ENCODE peak calls at places on chromosomes 12 and 14, in four cellular contexts. One of them, this sample, is unnamed.
A peak's percentile ranks its signal among the peaks of the same experiment; 100 is the strongest.

GRCh38 chr14:93033983-93034670 is 81.6 kb downstream of the ITPK1 start:
- DNase-seq in HCT116: no peak
- DNase-seq in H1: no peak
- DNase-seq in GM12878: no peak
- DNase-seq in this sample: peak; percentile 53

GRCh38 chr14:24817638-24818053 is 183.7 kb upstream of the GZMB start:
- DNase-seq in HCT116: no peak
- DNase-seq in H1: no peak
- DNase-seq in GM12878: no peak
- DNase-seq in this sample: no peak

GRCh38 chr14:52741865-52742264 is 11.9 kb downstream of the STYX start:
- DNase-seq in HCT116: no peak
- DNase-seq in H1: no peak
- DNase-seq in GM12878: no peak
- DNase-seq in this sample: no peak

GRCh38 chr12:25469861-25470260 is 83.2 kb downstream of the LMNTD1 start:
- DNase-seq in HCT116: no peak
- DNase-seq in H1: no peak
- DNase-seq in GM12878: no peak
- DNase-seq in this sample: no peak

GRCh38 chr14:52377940-52378339 is 63.8 kb downstream of the PTGER2 start:
- DNase-seq in HCT116: no peak
- DNase-seq in H1: peak; percentile 65
- DNase-seq in GM12878: no peak
- DNase-seq in this sample: no peak

GRCh38 chr14:105123266-105123665 is 45.3 kb downstream of the JAG2 start:
- DNase-seq in HCT116: no peak
- DNase-seq in H1: no peak
- DNase-seq in GM12878: no peak
- DNase-seq in this sample: no peak

GRCh38 chr12:32365473-32366064 is 33.8 kb upstream of the FGD4 start:
- DNase-seq in HCT116: peak; percentile 58
- DNase-seq in H1: no peak
- DNase-seq in GM12878: peak; percentile 8
- DNase-seq in this sample: peak; percentile 70

GRCh38 chr12:80156306-80156705 is 57.0 kb downstream of the OTOGL start:
- DNase-seq in HCT116: no peak
- DNase-seq in H1: no peak
- DNase-seq in GM12878: no peak
- DNase-seq in this sample: no peak

GRCh38 chr14:77007975-77008421 is 20.5 kb downstream of the IRF2BPL start:
- DNase-seq in HCT116: no peak
- DNase-seq in H1: no peak
- DNase-seq in GM12878: no peak
- DNase-seq in this sample: no peak

GRCh38 chr14:58297412-58297761 is 968 bp upstream of the ARID4A start:
- DNase-seq in HCT116: no peak
- DNase-seq in H1: no peak
- DNase-seq in GM12878: no peak
- DNase-seq in this sample: no peak

GRCh38 chr12:27973487-27973890 is 956 bp upstream of the PTHLH start:
- DNase-seq in HCT116: no peak
- DNase-seq in H1: no peak
- DNase-seq in GM12878: no peak
- DNase-seq in this sample: no peak

GRCh38 chr12:27975222-27976136 is 2.9 kb upstream of the PTHLH start:
- DNase-seq in HCT116: no peak
- DNase-seq in H1: peak; percentile 78
- DNase-seq in GM12878: no peak
- DNase-seq in this sample: peak; percentile 68

GRCh38 chr12:27972721-27973120 is at the start of gene PTHLH:
- DNase-seq in HCT116: no peak
- DNase-seq in H1: no peak
- DNase-seq in GM12878: no peak
- DNase-seq in this sample: no peak

GRCh38 chr12:27971606-27972005 is 927 bp downstream of the PTHLH start:
- DNase-seq in HCT116: no peak
- DNase-seq in H1: no peak
- DNase-seq in GM12878: no peak
- DNase-seq in this sample: no peak

GRCh38 chr12:27974735-27975221 is 2.2 kb upstream of the PTHLH start:
- DNase-seq in HCT116: no peak
- DNase-seq in H1: no peak
- DNase-seq in GM12878: no peak
- DNase-seq in this sample: no peak
- TF ChIP-seq EGR1 in HCT116: no peak
- TF ChIP-seq EGR1 in H1: no peak
- TF ChIP-seq EGR1 in GM12878: no peak
- TF ChIP-seq EGR1 in this sample: no peak

DNA sequence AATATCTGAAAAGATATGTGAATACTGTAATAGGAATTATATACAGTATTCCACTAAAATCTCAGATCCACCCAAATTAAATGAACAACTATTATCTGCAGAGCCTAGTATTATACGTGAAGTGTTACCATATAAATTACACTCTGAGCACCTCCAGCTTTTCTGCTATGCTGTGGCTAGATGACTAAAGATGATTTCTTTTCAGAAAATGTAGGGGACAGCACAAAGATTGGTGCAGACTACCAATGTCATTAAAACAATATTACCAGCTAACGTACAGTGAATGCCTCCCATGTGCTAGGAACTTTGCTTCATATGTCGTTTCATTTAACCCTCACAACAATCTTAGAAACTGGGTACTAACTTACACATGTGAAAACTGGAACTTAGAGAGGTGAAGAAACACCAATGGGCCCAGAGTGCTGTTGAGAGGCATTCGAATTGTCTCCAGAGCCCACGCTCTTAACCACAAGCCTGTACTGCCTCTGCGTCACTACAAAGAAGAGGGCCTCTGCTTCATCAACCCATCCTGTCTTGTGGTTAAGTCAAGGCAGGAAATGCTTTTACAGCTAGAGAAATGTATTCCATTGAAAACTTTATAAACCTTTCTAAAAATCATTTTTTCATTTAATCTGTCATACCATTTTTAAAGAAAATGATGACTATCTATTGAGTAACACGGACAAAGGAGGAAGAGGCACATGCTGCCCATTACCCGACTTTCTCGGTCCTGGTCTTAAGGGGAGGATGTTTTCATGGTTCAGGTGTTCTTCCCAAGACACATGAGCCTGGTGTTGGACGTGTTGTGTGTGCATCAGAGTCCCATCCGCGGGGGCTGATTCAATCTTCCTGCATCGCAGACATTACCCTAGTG is 1.3 kb downstream of the GPR65 start:
- DNase-seq in HCT116: no peak
- DNase-seq in H1: no peak
- DNase-seq in GM12878: peak; percentile 77
- DNase-seq in this sample: no peak
- TF ChIP-seq EGR1 in HCT116: no peak
- TF ChIP-seq EGR1 in H1: no peak
- TF ChIP-seq EGR1 in GM12878: no peak
- TF ChIP-seq EGR1 in this sample: no peak

GRCh38 chr14:60589442-60589841 is 59.8 kb downstream of the SIX1 start:
- DNase-seq in HCT116: no peak
- DNase-seq in H1: no peak
- DNase-seq in GM12878: no peak
- DNase-seq in this sample: no peak
- TF ChIP-seq EGR1 in HCT116: no peak
- TF ChIP-seq EGR1 in H1: no peak
- TF ChIP-seq EGR1 in GM12878: no peak
- TF ChIP-seq EGR1 in this sample: no peak

DNA sequence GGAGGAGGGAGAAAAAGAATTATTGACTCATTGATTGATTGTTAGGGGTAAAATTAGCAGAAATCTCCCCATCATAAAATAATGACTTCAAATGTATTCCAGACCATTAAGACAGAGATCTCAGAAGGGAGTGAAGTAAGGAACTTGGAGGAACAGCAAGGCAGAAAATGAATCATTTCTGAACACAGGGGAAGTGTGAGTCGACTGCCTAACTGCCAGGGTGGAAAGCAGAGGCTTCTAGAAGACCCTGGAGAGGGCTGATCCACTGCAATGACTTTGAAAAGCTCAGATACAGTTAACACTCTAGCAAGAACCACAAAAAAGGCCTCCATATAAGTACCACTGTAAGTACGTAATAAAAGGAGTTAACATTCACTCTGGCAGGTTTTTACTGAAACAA is 9.7 kb downstream of the GLTP start:
- DNase-seq in HCT116: no peak
- DNase-seq in H1: no peak
- DNase-seq in GM12878: no peak
- DNase-seq in this sample: no peak
- TF ChIP-seq EGR1 in HCT116: no peak
- TF ChIP-seq EGR1 in H1: no peak
- TF ChIP-seq EGR1 in GM12878: no peak
- TF ChIP-seq EGR1 in this sample: no peak

GRCh38 chr12:122399254-122399591 is 23.2 kb downstream of the CLIP1 start:
- DNase-seq in HCT116: no peak
- DNase-seq in H1: no peak
- DNase-seq in GM12878: no peak
- DNase-seq in this sample: no peak

GRCh38 chr12:122402264-122402663 is 20.2 kb downstream of the CLIP1 start:
- DNase-seq in HCT116: no peak
- DNase-seq in H1: no peak
- DNase-seq in GM12878: no peak
- DNase-seq in this sample: no peak

GRCh38 chr12:122403831-122404230 is 18.6 kb downstream of the CLIP1 start:
- DNase-seq in HCT116: no peak
- DNase-seq in H1: no peak
- DNase-seq in GM12878: no peak
- DNase-seq in this sample: no peak

GRCh38 chr12:122403115-122403770 is 19.2 kb downstream of the CLIP1 start:
- DNase-seq in HCT116: no peak
- DNase-seq in H1: no peak
- DNase-seq in GM12878: no peak
- DNase-seq in this sample: no peak

GRCh38 chr12:122399592-122400373 is 22.7 kb downstream of the CLIP1 start:
- DNase-seq in HCT116: peak; percentile 83
- DNase-seq in H1: peak; percentile 60
- DNase-seq in GM12878: no peak
- DNase-seq in this sample: peak; percentile 87
- TF ChIP-seq EGR1 in HCT116: no peak
- TF ChIP-seq EGR1 in H1: no peak
- TF ChIP-seq EGR1 in GM12878: no peak
- TF ChIP-seq EGR1 in this sample: no peak

GRCh38 chr12:109759595-109759994 is 46.0 kb downstream of the FAM222A start:
- DNase-seq in HCT116: no peak
- DNase-seq in H1: peak; percentile 43
- DNase-seq in GM12878: no peak
- DNase-seq in this sample: no peak
- TF ChIP-seq EGR1 in HCT116: no peak
- TF ChIP-seq EGR1 in H1: no peak
- TF ChIP-seq EGR1 in GM12878: no peak
- TF ChIP-seq EGR1 in this sample: no peak

GRCh38 chr14:50830044-50830931 is 674 bp downstream of the NIN start:
- DNase-seq in HCT116: no peak
- DNase-seq in H1: peak; percentile 81
- DNase-seq in GM12878: peak; percentile 27
- DNase-seq in this sample: peak; percentile 60
- TF ChIP-seq EGR1 in HCT116: peak; percentile 36
- TF ChIP-seq EGR1 in H1: no peak
- TF ChIP-seq EGR1 in GM12878: no peak
- TF ChIP-seq EGR1 in this sample: peak; percentile 37

DNA sequence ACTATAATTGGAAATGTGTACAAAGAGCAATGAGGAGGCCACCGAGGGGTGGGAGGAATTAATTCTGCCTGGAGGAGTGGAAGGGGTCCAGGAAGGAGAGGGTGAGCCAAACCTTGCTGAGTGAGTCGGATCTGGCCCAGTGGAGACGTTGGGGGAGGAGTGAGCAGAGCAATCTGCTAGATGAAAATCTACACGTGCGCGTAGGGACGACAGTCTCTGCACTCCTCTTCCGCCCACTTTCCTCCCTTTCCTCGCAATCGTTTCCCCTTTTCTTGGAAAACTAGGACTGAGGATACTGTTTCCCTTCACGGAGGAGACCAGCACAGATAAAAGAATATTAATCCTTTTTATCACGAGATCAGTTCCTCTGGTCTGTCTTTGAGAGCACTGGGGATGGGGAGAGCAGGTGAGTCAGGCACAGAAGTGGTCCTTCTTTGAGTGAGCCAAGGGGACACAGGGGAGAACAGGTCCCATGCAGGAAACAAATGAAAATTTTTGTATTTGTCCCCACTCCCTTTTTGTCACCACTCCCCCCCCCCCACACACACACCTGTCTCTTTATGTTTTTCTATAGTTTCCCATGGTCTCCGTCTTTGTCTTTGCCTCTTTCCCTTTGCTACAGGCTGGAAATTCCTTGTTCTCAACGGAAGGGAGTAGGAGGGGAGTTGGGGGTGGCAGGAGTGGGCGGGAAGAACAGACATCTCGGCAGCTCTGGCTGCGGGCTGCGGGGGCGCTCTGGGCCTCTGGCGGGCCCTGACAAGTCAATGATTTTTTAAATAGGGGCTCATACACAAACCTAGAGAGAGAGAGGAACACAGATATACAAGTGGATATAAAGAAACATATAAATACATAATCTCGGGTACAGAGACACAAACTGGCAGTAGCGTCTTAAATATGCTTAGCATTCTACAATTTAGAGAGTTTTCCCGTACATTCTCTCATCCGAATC is 2.6 kb upstream of the NAB2 start:
- DNase-seq in HCT116: no peak
- DNase-seq in H1: peak; percentile 72
- DNase-seq in GM12878: no peak
- DNase-seq in this sample: peak; percentile 86
- TF ChIP-seq EGR1 in HCT116: no peak
- TF ChIP-seq EGR1 in H1: peak; percentile 89
- TF ChIP-seq EGR1 in GM12878: no peak
- TF ChIP-seq EGR1 in this sample: peak; percentile 99

GRCh38 chr12:13187399-13187798 is 9.1 kb upstream of the EMP1 start:
- DNase-seq in HCT116: no peak
- DNase-seq in H1: no peak
- DNase-seq in GM12878: no peak
- DNase-seq in this sample: no peak
- TF ChIP-seq EGR1 in HCT116: no peak
- TF ChIP-seq EGR1 in H1: no peak
- TF ChIP-seq EGR1 in GM12878: no peak
- TF ChIP-seq EGR1 in this sample: no peak

This sample was measured in K562.